ENCODE peak calls at places on chromosomes 13 and 19, in six cellular contexts. D, J, H, K, V and Y are unnamed samples.
A peak's percentile ranks its signal among the peaks of the same experiment; 100 is the strongest.

GRCh38 chr13:102846261-102847015 is 606 bp downstream of the ERCC5 start:
- DNase-seq in D (peak; percentile 41), H (peak; percentile 41), V (no peak), J (peak; percentile 30), K (no peak), Y (peak; percentile 59)

GRCh38 chr13:66102864-66103263 is 1127.3 kb downstream of the PCDH9 start:
- DNase-seq in H (no peak), J (peak; percentile 36), D (no peak), K (no peak), V (no peak), Y (no peak)

GRCh38 chr13:89923731-89924130 is 1423.8 kb upstream of the MIR17HG start:
- DNase-seq in V (no peak), J (peak; percentile 0), H (peak; percentile 30), K (no peak), D (no peak), Y (peak; percentile 73)

GRCh38 chr19:51607920-51608562 is 22.2 kb downstream of the SIGLEC5 start:
- DNase-seq in V (no peak), D (peak; percentile 70), K (no peak), H (peak; percentile 39), J (peak; percentile 70), Y (peak; percentile 78)

GRCh38 chr19:51188227-51188559 is 36.7 kb upstream of the CD33 start:
- DNase-seq in J (no peak), H (no peak), V (no peak), D (no peak), K (no peak), Y (no peak)

GRCh38 chr13:110592670-110593069 is 22.7 kb upstream of the NAXD start:
- DNase-seq in J (peak; percentile 81), H (peak; percentile 13), K (peak; percentile 74), V (no peak), D (no peak), Y (peak; percentile 82)

GRCh38 chr19:2627319-2627829 is 75.1 kb downstream of the GNG7 start:
- DNase-seq in J (peak; percentile 99), H (peak; percentile 99), K (peak; percentile 88), D (peak; percentile 92), V (peak; percentile 94), Y (peak; percentile 100)

GRCh38 chr13:45082964-45083363 is 37.3 kb upstream of the GTF2F2 start:
- DNase-seq in V (peak; percentile 47), K (peak; percentile 40), H (peak; percentile 77), J (peak; percentile 66), D (no peak), Y (no peak)

GRCh38 chr13:74288361-74288911 is 154.2 kb upstream of the KLF12 start:
- DNase-seq in K (no peak), V (no peak), J (no peak), D (peak; percentile 30), H (no peak), Y (peak; percentile 55)

GRCh38 chr19:401836-402535 is 7.0 kb downstream of the C2CD4C start:
- DNase-seq in D (peak; percentile 11), J (no peak), H (no peak), K (no peak), V (peak; percentile 33), Y (no peak)

GRCh38 chr19:40139533-40140287 is 49.0 kb upstream of the ZNF780A start:
- DNase-seq in J (peak; percentile 63), V (no peak), K (no peak), H (peak; percentile 20), D (no peak), Y (peak; percentile 67)

GRCh38 chr19:3513198-3514140 is 7.4 kb downstream of the FZR1 start:
- DNase-seq in D (peak; percentile 75), V (no peak), K (no peak), H (no peak), J (peak; percentile 25), Y (no peak)

GRCh38 chr13:110334256-110334655 is 27.2 kb downstream of the COL4A2 start:
- DNase-seq in D (no peak), H (peak; percentile 96), V (no peak), J (peak; percentile 76), K (no peak), Y (peak; percentile 72)

GRCh38 chr13:32048816-32049215 is 17.2 kb downstream of the FRY start:
- DNase-seq in D (no peak), H (no peak), K (no peak), J (no peak), V (no peak), Y (no peak)

GRCh38 chr19:3572132-3572854 is 451 bp upstream of the HMG20B start:
- DNase-seq in J (peak; percentile 99), K (peak; percentile 96), V (peak; percentile 99), H (peak; percentile 100), D (peak; percentile 99), Y (peak; percentile 100)

GRCh38 chr19:12126707-12127106 is 13.4 kb downstream of the ZNF20 start:
- DNase-seq in K (no peak), V (no peak), H (no peak), J (peak; percentile 19), D (peak; percentile 38), Y (peak; percentile 18)

GRCh38 chr19:10069046-10069445 is 17.1 kb upstream of the SHFL start:
- DNase-seq in H (no peak), J (peak; percentile 10), D (no peak), V (no peak), K (no peak), Y (peak; percentile 40)

GRCh38 chr19:287381-287871 is 3.8 kb downstream of the PLPP2 start:
- DNase-seq in J (no peak), D (no peak), H (no peak), K (no peak), V (no peak), Y (no peak)

GRCh38 chr13:109162248-109163051 is 533.0 kb downstream of the MYO16 start:
- DNase-seq in K (no peak), D (no peak), J (no peak), V (no peak), H (no peak), Y (peak; percentile 94)

GRCh38 chr19:38273499-38273898 is 9.1 kb downstream of the SPINT2 start:
- DNase-seq in J (no peak), K (no peak), D (peak; percentile 72), H (no peak), V (no peak), Y (no peak)

GRCh38 chr13:109816979-109817275 is 30.5 kb upstream of the IRS2 start:
- DNase-seq in V (no peak), K (no peak), J (peak; percentile 21), H (peak; percentile 86), D (no peak), Y (no peak)

GRCh38 chr19:3338541-3339181 is 27.7 kb upstream of the NFIC start:
- DNase-seq in K (no peak), D (peak; percentile 88), H (no peak), J (no peak), V (no peak), Y (no peak)

GRCh38 chr13:34779171-34779570 is 162.9 kb upstream of the NBEA start:
- DNase-seq in J (no peak), H (no peak), K (no peak), V (no peak), D (no peak), Y (no peak)

GRCh38 chr19:27392027-27392632 is 1820.8 kb downstream of the UQCRFS1 start:
- DNase-seq in H (no peak), K (no peak), D (no peak), J (no peak), V (peak; percentile 24), Y (no peak)

GRCh38 chr13:51560336-51560735 is 23.9 kb upstream of the WDFY2 start:
- DNase-seq in J (no peak), D (no peak), V (no peak), H (no peak), K (no peak), Y (no peak)

DNA sequence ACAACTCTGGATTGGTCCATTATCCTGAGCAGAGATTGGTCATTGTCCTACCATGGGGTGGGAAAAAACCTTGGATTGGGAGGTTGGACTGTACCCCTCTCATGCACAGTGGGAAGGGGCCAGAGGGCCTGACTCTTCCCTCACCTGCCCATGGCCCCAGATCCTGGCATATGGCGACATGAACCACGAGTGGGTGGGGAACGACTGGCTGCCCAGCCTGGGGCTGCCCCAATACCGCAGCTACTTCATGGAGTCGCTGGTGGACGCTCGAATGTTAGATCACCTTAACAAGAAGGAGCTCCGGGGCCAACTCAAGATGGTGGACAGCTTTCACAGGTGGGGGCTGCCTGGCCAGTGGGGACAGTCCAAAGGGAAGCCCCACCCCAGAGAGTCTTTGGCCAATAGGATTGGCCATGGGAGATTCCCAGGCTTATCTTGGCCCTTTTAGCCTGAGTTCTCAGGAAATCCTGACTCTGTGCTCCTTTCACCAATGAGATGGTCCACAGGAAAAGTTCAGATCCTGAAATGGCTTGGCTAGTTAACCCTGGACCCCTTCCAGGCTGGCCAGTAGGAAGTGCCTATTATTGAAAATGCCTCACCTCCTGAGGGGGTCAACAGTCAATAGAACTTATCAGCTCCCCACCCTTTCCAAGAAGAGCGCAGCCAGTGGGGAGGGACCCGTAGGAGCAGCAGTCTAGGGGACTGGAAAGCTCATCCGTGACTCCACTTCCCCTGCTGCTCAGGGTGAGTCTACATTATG is 7.1 kb downstream of the HRC start:
- DNase-seq in J (no peak), H (no peak), D (no peak), K (no peak), V (no peak), Y (no peak)
- H3K4me3 ChIP-seq in J (no peak overlapping the region), H (no peak overlapping the region), D (no peak overlapping the region), K (no peak overlapping the region), V (no peak overlapping the region), Y (no peak overlapping the region)

DNA sequence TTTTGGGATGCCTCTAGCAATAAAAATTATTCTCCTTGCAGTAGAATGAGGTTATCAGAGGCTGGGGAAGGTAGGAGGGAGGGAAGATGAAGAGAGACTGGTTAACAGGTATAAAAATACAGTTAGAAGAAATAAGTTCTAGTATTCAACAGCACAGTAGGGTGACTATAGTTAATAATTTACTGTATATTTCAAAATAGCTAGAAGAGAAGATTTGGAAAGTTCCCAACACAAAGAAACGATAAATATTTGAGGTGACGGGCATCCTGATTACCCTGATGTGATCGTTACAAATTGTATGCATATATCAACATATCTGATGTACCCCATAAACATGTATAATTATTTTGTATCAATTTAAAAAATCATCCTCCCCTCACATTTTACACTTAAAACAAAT is 93.8 kb downstream of the CDADC1 start:
- DNase-seq in J (no peak), K (no peak), H (no peak), D (no peak), V (no peak), Y (no peak)
- TF ChIP-seq CTCF in J (no peak), K (no peak), H (no peak), D (no peak), V (no peak), Y (no peak)

GRCh38 chr13:26909515-26909914 is 148.9 kb upstream of the GPR12 start:
- DNase-seq in D (no peak), V (no peak), J (no peak), K (no peak), H (no peak), Y (no peak)

GRCh38 chr13:26914148-26914547 is 153.6 kb upstream of the GPR12 start:
- DNase-seq in D (no peak), H (no peak), J (no peak), V (no peak), K (no peak), Y (no peak)

GRCh38 chr13:26919311-26919710 is 158.7 kb upstream of the GPR12 start:
- DNase-seq in J (no peak), K (no peak), H (peak; percentile 66), V (no peak), D (no peak), Y (no peak)

GRCh38 chr13:26910754-26911465 is 150.3 kb upstream of the GPR12 start:
- DNase-seq in D (no peak), H (no peak), V (no peak), K (no peak), J (no peak), Y (no peak)

GRCh38 chr13:26914624-26915023 is 154.0 kb upstream of the GPR12 start:
- DNase-seq in K (no peak), J (no peak), V (no peak), D (no peak), H (peak; percentile 13), Y (peak; percentile 82)
- H3K4me3 ChIP-seq in K (no peak overlapping the region), J (no peak overlapping the region), V (no peak overlapping the region), D (no peak overlapping the region), H (no peak overlapping the region), Y (no peak overlapping the region)

GRCh38 chr13:29369060-29369743 is 226.3 kb downstream of the SLC7A1 start:
- DNase-seq in V (no peak), D (peak; percentile 16), K (no peak), H (peak; percentile 23), J (peak; percentile 34), Y (peak; percentile 48)
- TF ChIP-seq CTCF in V (peak; percentile 54), D (peak; percentile 55), K (peak; percentile 43), H (peak; percentile 58), J (peak; percentile 57), Y (peak; percentile 66)